ENCODE peak calls at places on chromosome 1, in ten cellular contexts. S is activated T-helper 1 cell treated with anti-CD3 and anti-CD28 coated beads, Interleukin-12 subunit alpha, Interleukin-12 subunit beta, Interleukin-2, Interleukin-4 antibody, amounts not matched to agents 30 ng/mL and 10 ng/mL and 1 ng/mL, durations not matched to agents 14 hours and 24 hours and 36 hours; F is fibroblast of lung; I is pancreas; J is stimulated activated CD8-positive, alpha-beta memory T cell treated with anti-CD3 and anti-CD28 coated beads, Interleukin-2, amount 100 ng/mL, for 1 hour; V is NCI-H1930; P is ELR; C is H54; Z is vagina; N is activated CD4-positive, alpha-beta T cell treated with anti-CD3 and anti-CD28 coated beads for 36 hours. U is an unnamed sample.

GRCh38 chr1:222105393-222105737 is 363.5 kb upstream of the DUSP10 start:
- DNase-seq in S (no peak), F (no peak), I (no peak), J (no peak), V (no peak), P (no peak), C (no peak), Z (no peak), N (peak; percentile 13), U (no peak)

GRCh38 chr1:109495738-109496137 is 1.8 kb downstream of the CYB561D1 start:
- DNase-seq in S (no peak), F (no peak), I (no peak), J (no peak), V (no peak), P (no peak), C (no peak), Z (no peak), N (no peak), U (no peak)

GRCh38 chr1:66166746-66167145 is 367.2 kb upstream of the SGIP1 start:
- DNase-seq in S (no peak), F (no peak), I (no peak), J (no peak), V (no peak), P (peak; percentile 14), C (no peak), Z (no peak), N (no peak), U (no peak)

GRCh38 chr1:64019818-64020217 is 183.6 kb upstream of the UBE2U start:
- DNase-seq in S (no peak), F (peak; percentile 76), I (no peak), J (no peak), V (no peak), P (peak; percentile 32), C (peak; percentile 19), Z (no peak), N (peak; percentile 7), U (peak; percentile 30)

GRCh38 chr1:12565966-12566352 is 52.1 kb downstream of the DHRS3 start:
- DNase-seq in S (no peak), F (no peak), I (peak; percentile 0), J (no peak), V (no peak), P (no peak), C (no peak), Z (no peak), N (no peak), U (no peak)

GRCh38 chr1:230146709-230147108 is 79.7 kb downstream of the GALNT2 start:
- DNase-seq in S (no peak), F (no peak), I (no peak), J (no peak), V (no peak), P (no peak), C (no peak), Z (no peak), N (no peak), U (no peak)

GRCh38 chr1:233500111-233500510 is 113.8 kb upstream of the KCNK1 start:
- DNase-seq in S (no peak), F (no peak), I (no peak), J (no peak), V (no peak), P (no peak), C (no peak), Z (no peak), N (no peak), U (no peak)

GRCh38 chr1:185453496-185454192 is 136.6 kb upstream of the IVNS1ABP start:
- DNase-seq in S (no peak), F (peak; percentile 34), I (no peak), J (no peak), V (no peak), P (peak; percentile 67), C (no peak), Z (no peak), N (no peak), U (no peak)

GRCh38 chr1:160070243-160071163 is 543 bp upstream of the KCNJ10 start:
- DNase-seq in S (peak; percentile 25), F (peak; percentile 28), I (peak; percentile 74), J (peak; percentile 33), V (peak; percentile 26), P (peak; percentile 62), C (no peak), Z (no peak), N (peak; percentile 71), U (peak; percentile 10)

GRCh38 chr1:59564192-59564891 is 250.4 kb upstream of the HOOK1 start:
- DNase-seq in S (no peak), F (no peak), I (no peak), J (no peak), V (no peak), P (no peak), C (no peak), Z (no peak), N (no peak), U (no peak)

GRCh38 chr1:56060901-56061300 is 518.5 kb downstream of the PLPP3 start:
- DNase-seq in S (no peak), F (peak; percentile 85), I (no peak), J (no peak), V (no peak), P (no peak), C (no peak), Z (no peak), N (no peak), U (no peak)

GRCh38 chr1:164473544-164473943 is 85.4 kb upstream of the PBX1 start:
- DNase-seq in S (no peak), F (no peak), I (no peak), J (no peak), V (no peak), P (no peak), C (no peak), Z (no peak), N (no peak), U (no peak)